ENCODE peak calls at places on chromosomes 3 and 15, in five cellular contexts. V is uterus, Y is breast epithelium, D is adrenal gland, O is ovary. M is an unnamed sample.
A peak's percentile ranks its signal among the peaks of the same experiment; 100 is the strongest.

GRCh38 chr3:150223090-150223489 is 185.0 kb upstream of the TSC22D2 start:
- DNase-seq in V (no peak), Y (no peak), D (no peak), O (no peak), M (no peak)

GRCh38 chr3:116034071-116034470 is 410.8 kb downstream of the GAP43 start:
- DNase-seq in V (no peak), Y (no peak), D (no peak), O (no peak), M (no peak)

GRCh38 chr3:190175490-190175889 is 54.8 kb upstream of the P3H2 start:
- DNase-seq in V (no peak), Y (no peak), D (no peak), O (no peak), M (no peak)

GRCh38 chr3:12470111-12470510 is 14.2 kb upstream of the TSEN2 start:
- DNase-seq in V (no peak), Y (no peak), D (no peak), O (no peak), M (no peak)

GRCh38 chr3:127844326-127844942 is 22.1 kb upstream of the MGLL start:
- DNase-seq in V (no peak), Y (no peak), D (no peak), O (no peak), M (no peak)

GRCh38 chr3:44576661-44577060 is 8.1 kb upstream of the ZNF660 start:
- DNase-seq in V (no peak), Y (no peak), D (no peak), O (no peak), M (no peak)

GRCh38 chr15:34616613-34617012 is 33.2 kb upstream of the GOLGA8B start:
- DNase-seq in V (no peak), Y (no peak), D (no peak), O (no peak), M (no peak)

GRCh38 chr15:76185716-76186115 is 125.6 kb downstream of the ETFA start:
- DNase-seq in V (no peak), Y (no peak), D (no peak), O (no peak), M (no peak)

GRCh38 chr3:14304101-14305045 is 98.0 kb upstream of the SLC6A6 start:
- DNase-seq in V (no peak), Y (peak; percentile 57), D (no peak), O (no peak), M (peak; percentile 36)

GRCh38 chr3:170826047-170826446 is 43.9 kb downstream of the RPL22L1 start:
- DNase-seq in V (no peak), Y (no peak), D (no peak), O (no peak), M (no peak)

GRCh38 chr15:95842576-95842975 is 487.9 kb upstream of the NR2F2 start:
- DNase-seq in V (no peak), Y (no peak), D (no peak), O (no peak), M (no peak)

GRCh38 chr3:29333520-29333919 is 52.6 kb downstream of the RBMS3 start:
- DNase-seq in V (no peak), Y (no peak), D (no peak), O (no peak), M (no peak)
- H3K27ac ChIP-seq in V (peak overlapping the region; percentile 12), Y (peak overlapping the region; percentile 46), D (no peak overlapping the region), O (no peak overlapping the region), M (no peak overlapping the region)

DNA sequence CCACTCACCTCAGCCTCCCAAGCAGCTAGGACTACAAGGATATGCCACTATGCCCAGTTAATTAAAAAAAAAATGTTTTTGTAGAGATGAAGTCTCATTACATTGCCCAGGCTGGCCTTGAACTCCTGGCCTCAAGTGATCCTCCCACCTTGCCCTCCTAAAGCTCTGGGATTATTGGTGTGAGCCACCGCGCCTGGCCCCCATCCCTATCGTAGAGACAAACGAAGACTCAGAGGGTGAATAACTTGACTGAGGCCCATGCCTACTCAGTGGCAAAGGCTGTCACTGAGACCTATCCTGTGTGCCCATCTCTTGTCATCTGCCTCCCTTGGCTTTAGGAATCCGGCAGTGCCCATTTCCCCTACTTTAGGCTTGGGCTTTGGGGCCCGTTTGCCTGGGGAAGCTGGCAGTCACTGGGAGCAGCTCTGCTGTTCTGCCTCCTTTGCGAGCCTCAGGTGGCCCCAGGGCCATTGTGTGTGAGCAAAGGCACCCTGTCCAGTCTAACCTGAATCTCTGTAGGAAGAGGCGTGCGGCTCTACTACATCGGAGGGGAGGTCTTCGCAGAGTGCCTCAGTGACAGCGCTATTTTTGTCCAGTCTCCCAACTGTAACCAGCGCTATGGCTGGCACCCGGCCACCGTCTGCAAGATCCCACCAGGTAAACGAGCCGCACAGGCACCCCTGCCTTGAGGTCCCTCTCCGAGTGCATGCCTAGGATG is 70.1 kb downstream of the AAGAB start:
- DNase-seq in V (no peak), Y (no peak), D (no peak), O (no peak), M (no peak)
- H3K36me3 ChIP-seq in V (no peaks in the 10 kb centered on the region), Y (no peaks in the 10 kb centered on the region), D (no peaks in the 10 kb centered on the region), O (no peaks in the 10 kb centered on the region), M (no peaks in the 10 kb centered on the region)

DNA sequence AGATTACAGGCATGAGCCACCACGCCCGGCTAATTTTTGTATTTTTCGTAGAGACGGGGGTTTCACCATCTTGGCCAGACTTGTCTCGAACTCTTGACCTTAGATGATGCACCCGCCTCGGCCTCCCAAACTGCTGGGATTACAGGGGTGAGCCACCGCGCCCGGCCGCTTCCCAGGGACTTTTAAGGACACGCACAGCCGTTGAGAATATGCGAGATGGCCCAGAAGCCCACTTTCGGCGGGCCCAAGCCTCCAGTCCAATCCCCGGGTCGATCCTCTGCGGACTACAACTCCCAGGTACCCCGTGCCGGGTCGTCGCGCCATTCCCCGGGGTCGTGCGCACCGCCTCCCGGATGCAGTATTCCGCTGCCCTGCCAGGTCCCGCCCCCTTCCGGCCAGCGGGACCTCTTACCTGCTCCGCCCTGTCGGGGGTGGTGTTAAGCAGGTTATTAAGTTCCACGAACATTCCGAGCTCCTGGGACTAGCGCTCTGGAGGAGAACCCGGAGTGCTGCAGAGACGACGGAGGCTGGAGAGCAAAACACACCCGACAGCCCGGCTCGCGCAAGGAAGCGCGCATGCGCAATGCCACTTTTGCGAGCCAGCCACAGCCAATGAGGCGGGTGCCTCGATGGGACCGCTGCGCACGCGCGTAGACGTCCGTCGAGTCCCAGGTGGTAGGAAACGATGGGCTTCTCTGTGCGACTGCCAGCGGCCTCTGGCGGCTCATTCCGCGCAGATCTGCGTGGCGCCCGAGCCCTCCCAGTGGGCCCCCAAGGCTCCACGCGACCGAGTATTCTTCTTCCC is at the start of gene ELP6:
- DNase-seq in V (peak; percentile 97), Y (peak; percentile 97), D (peak; percentile 97), O (peak; percentile 98), M (peak; percentile 95)
- TF ChIP-seq POLR2A in V (peak; percentile 31), Y (peak; percentile 16), D (peak; percentile 67), O (peak; percentile 59), M (peak; percentile 35)

GRCh38 chr3:105365536-105366301 is 990 bp upstream of the ALCAM start:
- DNase-seq in V (no peak), Y (no peak), D (no peak), O (no peak), M (no peak)

GRCh38 chr3:105365171-105365535 is 1.6 kb upstream of the ALCAM start:
- DNase-seq in V (no peak), Y (no peak), D (no peak), O (no peak), M (peak; percentile 11)

GRCh38 chr3:105367063-105367405 is 325 bp downstream of the ALCAM start:
- DNase-seq in V (no peak), Y (no peak), D (peak; percentile 19), O (peak; percentile 54), M (peak; percentile 17)

GRCh38 chr3:105367406-105368213 is 901 bp downstream of the ALCAM start:
- DNase-seq in V (peak; percentile 32), Y (peak; percentile 70), D (peak; percentile 69), O (peak; percentile 63), M (peak; percentile 61)

DNA sequence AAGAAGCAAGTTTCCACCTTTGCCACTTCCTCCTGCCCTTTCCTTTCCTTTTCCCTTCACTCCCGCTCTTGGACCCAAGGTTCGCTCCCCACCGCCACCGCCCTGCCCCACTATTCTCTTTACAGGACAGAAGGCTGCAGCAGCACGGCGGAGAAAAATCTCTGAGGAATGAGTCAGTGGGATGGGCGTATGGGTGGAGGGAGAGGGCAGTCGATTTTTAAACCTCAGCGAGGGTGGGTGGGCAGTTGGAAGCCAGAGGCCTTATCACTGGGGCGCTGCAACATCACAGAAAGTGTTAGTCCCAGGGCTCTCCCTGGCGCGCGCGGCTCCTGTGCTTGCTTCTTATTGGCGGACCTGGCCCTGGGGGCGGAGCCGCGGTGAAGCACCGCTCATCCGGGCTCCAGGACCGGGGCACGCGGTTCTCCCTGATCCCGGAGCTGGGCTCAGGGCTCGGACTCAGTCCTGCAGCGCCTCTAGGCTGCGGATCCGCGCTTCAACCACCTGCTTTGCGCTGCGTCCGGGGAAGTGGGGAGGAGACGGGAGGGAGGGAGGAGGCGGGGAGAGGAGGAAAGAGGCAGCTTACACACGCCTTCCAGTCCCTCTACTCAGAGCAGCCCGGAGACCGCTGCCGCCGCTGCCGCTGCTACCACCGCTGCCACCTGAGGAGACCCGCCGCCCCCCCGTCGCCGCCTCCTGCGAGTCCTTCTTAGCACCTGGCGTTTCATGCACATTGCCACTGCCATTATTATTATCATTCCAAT is at the start of gene ALCAM:
- DNase-seq in V (peak; percentile 89), Y (peak; percentile 94), D (peak; percentile 96), O (peak; percentile 95), M (peak; percentile 96)
- H3K27ac ChIP-seq in V (peak within 1 kb of the TSS; percentile 64), Y (peak within 1 kb of the TSS; percentile 90), D (peak within 1 kb of the TSS; percentile 60), O (peak within 1 kb of the TSS; percentile 63), M (peak within 1 kb of the TSS; percentile 86)

GRCh38 chr3:52904000-52904399 is 6.7 kb upstream of the STIMATE start:
- DNase-seq in V (no peak), Y (no peak), D (no peak), O (no peak), M (no peak)

GRCh38 chr3:52907497-52907896 is 10.1 kb upstream of the STIMATE start:
- DNase-seq in V (no peak), Y (no peak), D (no peak), O (no peak), M (no peak)

GRCh38 chr3:52904552-52904951 is 7.2 kb upstream of the STIMATE start:
- DNase-seq in V (no peak), Y (no peak), D (no peak), O (no peak), M (no peak)
- H3K36me3 ChIP-seq in V (no peaks in the 10 kb centered on the region), Y (no peaks in the 10 kb centered on the region), D (no peaks in the 10 kb centered on the region), O (no peaks in the 10 kb centered on the region), M (no peaks in the 10 kb centered on the region)

GRCh38 chr15:51754267-51754666 is 2.9 kb downstream of the TMOD2 start:
- DNase-seq in V (no peak), Y (no peak), D (no peak), O (no peak), M (no peak)

GRCh38 chr15:51758645-51759044 is 7.2 kb downstream of the TMOD2 start:
- DNase-seq in V (peak; percentile 87), Y (no peak), D (peak; percentile 25), O (peak; percentile 77), M (no peak)

GRCh38 chr15:51757463-51757862 is 6.1 kb downstream of the TMOD2 start:
- DNase-seq in V (no peak), Y (no peak), D (no peak), O (no peak), M (no peak)

GRCh38 chr15:51756482-51756881 is 5.1 kb downstream of the TMOD2 start:
- DNase-seq in V (no peak), Y (no peak), D (no peak), O (no peak), M (no peak)

GRCh38 chr15:51755790-51756189 is 4.4 kb downstream of the TMOD2 start:
- DNase-seq in V (no peak), Y (no peak), D (no peak), O (no peak), M (no peak)
- TF ChIP-seq POLR2A in V (no peak), Y (no peak), D (no peak), O (no peak), M (no peak)